ENCODE peak calls at places on chromosomes 3 and 15, in five cellular contexts. One of them, this sample, is unnamed.

GRCh38 chr15:65981837-65982696 is 112.8 kb downstream of the RAB11A start:
- DNase-seq in fibroblast of pulmonary artery: no peak
- DNase-seq in AG04450: no peak
- DNase-seq in fibroblast of mammary gland: no peak
- DNase-seq in transverse colon: peak
- DNase-seq in this sample: no peak

GRCh38 chr3:77412591-77412990 is 372.7 kb downstream of the ROBO2 start:
- DNase-seq in fibroblast of pulmonary artery: no peak
- DNase-seq in AG04450: no peak
- DNase-seq in fibroblast of mammary gland: no peak
- DNase-seq in transverse colon: no peak
- DNase-seq in this sample: no peak

GRCh38 chr3:166663194-166663593 is 716.9 kb downstream of the ZBBX start:
- DNase-seq in fibroblast of pulmonary artery: no peak
- DNase-seq in AG04450: no peak
- DNase-seq in fibroblast of mammary gland: peak
- DNase-seq in transverse colon: no peak
- DNase-seq in this sample: no peak

GRCh38 chr3:188914556-188914955 is 257.2 kb upstream of the TPRG1 start:
- DNase-seq in fibroblast of pulmonary artery: peak
- DNase-seq in AG04450: no peak
- DNase-seq in fibroblast of mammary gland: peak
- DNase-seq in transverse colon: no peak
- DNase-seq in this sample: peak

GRCh38 chr3:108441081-108441507 is 69.3 kb downstream of the MYH15 start:
- DNase-seq in fibroblast of pulmonary artery: no peak
- DNase-seq in AG04450: no peak
- DNase-seq in fibroblast of mammary gland: peak
- DNase-seq in transverse colon: no peak
- DNase-seq in this sample: peak

GRCh38 chr3:106577241-106577640 is 708.4 kb upstream of the CBLB start:
- DNase-seq in fibroblast of pulmonary artery: no peak
- DNase-seq in AG04450: no peak
- DNase-seq in fibroblast of mammary gland: peak
- DNase-seq in transverse colon: no peak
- DNase-seq in this sample: no peak

GRCh38 chr3:127224118-127224517 is 31.2 kb downstream of the PRR23E start:
- DNase-seq in fibroblast of pulmonary artery: no peak
- DNase-seq in AG04450: no peak
- DNase-seq in fibroblast of mammary gland: no peak
- DNase-seq in transverse colon: no peak
- DNase-seq in this sample: no peak

GRCh38 chr15:99732268-99732641 is 982 bp downstream of the LYSMD4 start:
- DNase-seq in fibroblast of pulmonary artery: peak
- DNase-seq in AG04450: no peak
- DNase-seq in fibroblast of mammary gland: peak
- DNase-seq in transverse colon: no peak
- DNase-seq in this sample: peak

GRCh38 chr15:50145451-50145872 is 26.4 kb upstream of the ATP8B4 start:
- DNase-seq in fibroblast of pulmonary artery: peak
- DNase-seq in AG04450: peak
- DNase-seq in fibroblast of mammary gland: peak
- DNase-seq in transverse colon: no peak
- DNase-seq in this sample: peak

GRCh38 chr15:38707802-38708671 is 143.4 kb upstream of the RASGRP1 start:
- DNase-seq in fibroblast of pulmonary artery: peak
- DNase-seq in AG04450: no peak
- DNase-seq in fibroblast of mammary gland: peak
- DNase-seq in transverse colon: peak
- DNase-seq in this sample: peak

GRCh38 chr3:153160451-153161137 is 1.4 kb upstream of the RAP2B start:
- DNase-seq in fibroblast of pulmonary artery: peak
- DNase-seq in AG04450: peak
- DNase-seq in fibroblast of mammary gland: peak
- DNase-seq in transverse colon: peak
- DNase-seq in this sample: peak

GRCh38 chr3:188153949-188154757 is at the start of gene LPP:
- DNase-seq in fibroblast of pulmonary artery: peak
- DNase-seq in AG04450: peak
- DNase-seq in fibroblast of mammary gland: peak
- DNase-seq in transverse colon: peak
- DNase-seq in this sample: peak

GRCh38 chr15:52287114-52287513 is 8.5 kb downstream of the MYO5C start:
- DNase-seq in fibroblast of pulmonary artery: no peak
- DNase-seq in AG04450: no peak
- DNase-seq in fibroblast of mammary gland: no peak
- DNase-seq in transverse colon: peak
- DNase-seq in this sample: no peak

GRCh38 chr3:159855599-159856495 is 132.8 kb upstream of the IL12A start:
- DNase-seq in fibroblast of pulmonary artery: no peak
- DNase-seq in AG04450: no peak
- DNase-seq in fibroblast of mammary gland: peak
- DNase-seq in transverse colon: no peak
- DNase-seq in this sample: no peak

GRCh38 chr15:83978588-83978987 is 257.0 kb upstream of the GOLGA6L4 start:
- DNase-seq in fibroblast of pulmonary artery: no peak
- DNase-seq in AG04450: no peak
- DNase-seq in fibroblast of mammary gland: no peak
- DNase-seq in transverse colon: no peak
- DNase-seq in this sample: no peak

GRCh38 chr3:156594229-156594683 is 39.3 kb upstream of the SSR3 start:
- DNase-seq in fibroblast of pulmonary artery: no peak
- DNase-seq in AG04450: no peak
- DNase-seq in fibroblast of mammary gland: no peak
- DNase-seq in transverse colon: peak
- DNase-seq in this sample: no peak

GRCh38 chr3:29156071-29156715 is 124.7 kb upstream of the RBMS3 start:
- DNase-seq in fibroblast of pulmonary artery: peak
- DNase-seq in AG04450: no peak
- DNase-seq in fibroblast of mammary gland: no peak
- DNase-seq in transverse colon: no peak
- DNase-seq in this sample: peak

GRCh38 chr3:105527538-105527937 is 160.8 kb downstream of the ALCAM start:
- DNase-seq in fibroblast of pulmonary artery: no peak
- DNase-seq in AG04450: no peak
- DNase-seq in fibroblast of mammary gland: no peak
- DNase-seq in transverse colon: no peak
- DNase-seq in this sample: no peak

GRCh38 chr3:77041756-77042155 is 1.9 kb downstream of the ROBO2 start:
- DNase-seq in fibroblast of pulmonary artery: no peak
- DNase-seq in AG04450: no peak
- DNase-seq in fibroblast of mammary gland: no peak
- DNase-seq in transverse colon: no peak
- DNase-seq in this sample: no peak

GRCh38 chr3:15728766-15729165 is 69.0 kb downstream of the ANKRD28 start:
- DNase-seq in fibroblast of pulmonary artery: no peak
- DNase-seq in AG04450: no peak
- DNase-seq in fibroblast of mammary gland: peak
- DNase-seq in transverse colon: no peak
- DNase-seq in this sample: peak

GRCh38 chr3:109396811-109397210 is 59.5 kb upstream of the DPPA4 start:
- DNase-seq in fibroblast of pulmonary artery: no peak
- DNase-seq in AG04450: no peak
- DNase-seq in fibroblast of mammary gland: no peak
- DNase-seq in transverse colon: no peak
- DNase-seq in this sample: no peak

GRCh38 chr3:66037330-66037985 is 1.3 kb downstream of the MAGI1 start:
- DNase-seq in fibroblast of pulmonary artery: peak
- DNase-seq in AG04450: no peak
- DNase-seq in fibroblast of mammary gland: peak
- DNase-seq in transverse colon: peak
- DNase-seq in this sample: peak
- TF ChIP-seq CTCF in fibroblast of pulmonary artery: peak
- TF ChIP-seq CTCF in AG04450: peak
- TF ChIP-seq CTCF in fibroblast of mammary gland: no peak
- TF ChIP-seq CTCF in transverse colon: peak
- TF ChIP-seq CTCF in this sample: peak

DNA sequence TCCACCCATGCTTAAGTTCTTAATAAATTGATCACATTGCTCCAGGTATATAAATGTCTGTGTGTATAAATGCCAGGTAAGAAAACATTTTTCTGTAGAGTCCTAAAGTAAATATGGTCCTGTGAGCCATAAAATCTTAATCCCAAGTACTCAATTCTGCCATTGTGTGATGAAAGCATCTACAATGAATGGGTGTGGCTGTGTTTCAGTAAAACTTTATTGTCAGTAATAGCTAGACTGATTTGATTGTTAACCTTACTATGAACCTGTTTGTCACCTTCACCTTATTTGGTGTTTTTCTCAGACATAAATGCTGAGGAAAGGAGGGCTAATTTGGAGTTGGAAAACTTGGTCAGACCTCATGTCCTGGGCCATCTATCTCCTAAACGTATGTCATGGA is 683.5 kb upstream of the GRM7 start:
- DNase-seq in fibroblast of pulmonary artery: no peak
- DNase-seq in AG04450: no peak
- DNase-seq in fibroblast of mammary gland: no peak
- DNase-seq in transverse colon: no peak
- DNase-seq in this sample: no peak
- H3K4me3 ChIP-seq in fibroblast of pulmonary artery: no peak
- H3K4me3 ChIP-seq in AG04450: no peak
- H3K4me3 ChIP-seq in fibroblast of mammary gland: no peak
- H3K4me3 ChIP-seq in transverse colon: no peak
- H3K4me3 ChIP-seq in this sample: no peak

DNA sequence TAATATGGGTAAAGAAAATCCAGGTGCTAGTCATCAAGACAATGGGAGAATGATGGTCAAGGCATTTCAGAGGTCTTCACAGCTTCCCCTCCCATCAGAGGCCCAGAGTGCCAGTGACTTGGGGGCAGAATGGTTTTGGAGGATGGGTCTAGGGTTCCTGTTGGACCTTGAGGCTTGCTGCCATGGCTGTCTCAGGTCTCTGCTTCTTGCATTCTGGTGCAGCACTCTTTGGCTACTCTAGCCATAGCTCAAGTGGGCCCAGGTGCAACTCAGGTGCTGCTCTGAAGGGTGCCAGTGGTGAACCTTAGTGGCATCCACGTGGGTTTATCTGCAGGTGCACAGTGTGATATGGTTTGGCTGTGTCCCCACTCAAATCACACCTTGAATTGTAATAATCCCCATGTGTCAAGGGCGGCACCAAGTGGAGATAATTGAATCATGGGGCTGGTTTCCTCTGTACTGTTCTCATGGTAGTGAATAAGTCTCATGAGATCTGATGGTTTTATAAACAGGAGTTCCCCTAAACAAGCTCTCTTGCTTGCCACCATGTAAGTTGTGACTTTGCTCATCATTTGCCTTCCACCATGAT is 48.5 kb upstream of the PEX5L start:
- DNase-seq in fibroblast of pulmonary artery: no peak
- DNase-seq in AG04450: no peak
- DNase-seq in fibroblast of mammary gland: no peak
- DNase-seq in transverse colon: no peak
- DNase-seq in this sample: no peak
- TF ChIP-seq CTCF in fibroblast of pulmonary artery: no peak
- TF ChIP-seq CTCF in AG04450: no peak
- TF ChIP-seq CTCF in fibroblast of mammary gland: no peak
- TF ChIP-seq CTCF in transverse colon: no peak
- TF ChIP-seq CTCF in this sample: no peak

DNA sequence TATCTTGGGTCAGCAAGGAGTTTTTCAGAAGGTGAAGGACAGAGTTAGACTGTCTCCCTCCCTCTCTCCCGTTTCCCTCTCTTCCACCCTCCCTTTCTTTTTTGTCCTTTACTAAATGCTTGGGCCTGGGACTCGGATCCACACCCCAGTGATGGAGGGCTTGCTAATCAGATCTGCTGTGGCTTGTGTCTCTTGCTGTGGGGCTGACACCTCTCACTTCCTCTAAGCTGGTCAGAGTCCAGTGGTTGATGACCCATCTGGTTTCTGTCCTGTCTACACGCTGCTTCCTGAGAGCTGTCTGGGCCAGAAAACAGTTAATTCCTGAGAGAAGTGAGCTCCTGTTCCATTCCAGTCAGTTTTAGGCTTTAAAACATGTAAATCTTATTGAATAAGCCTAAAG is 849 bp downstream of the TRAK1 start:
- DNase-seq in fibroblast of pulmonary artery: no peak
- DNase-seq in AG04450: no peak
- DNase-seq in fibroblast of mammary gland: no peak
- DNase-seq in transverse colon: no peak
- DNase-seq in this sample: no peak
- H3K4me3 ChIP-seq in fibroblast of pulmonary artery: no peak
- H3K4me3 ChIP-seq in AG04450: no peak
- H3K4me3 ChIP-seq in fibroblast of mammary gland: no peak
- H3K4me3 ChIP-seq in transverse colon: no peak
- H3K4me3 ChIP-seq in this sample: no peak

DNA sequence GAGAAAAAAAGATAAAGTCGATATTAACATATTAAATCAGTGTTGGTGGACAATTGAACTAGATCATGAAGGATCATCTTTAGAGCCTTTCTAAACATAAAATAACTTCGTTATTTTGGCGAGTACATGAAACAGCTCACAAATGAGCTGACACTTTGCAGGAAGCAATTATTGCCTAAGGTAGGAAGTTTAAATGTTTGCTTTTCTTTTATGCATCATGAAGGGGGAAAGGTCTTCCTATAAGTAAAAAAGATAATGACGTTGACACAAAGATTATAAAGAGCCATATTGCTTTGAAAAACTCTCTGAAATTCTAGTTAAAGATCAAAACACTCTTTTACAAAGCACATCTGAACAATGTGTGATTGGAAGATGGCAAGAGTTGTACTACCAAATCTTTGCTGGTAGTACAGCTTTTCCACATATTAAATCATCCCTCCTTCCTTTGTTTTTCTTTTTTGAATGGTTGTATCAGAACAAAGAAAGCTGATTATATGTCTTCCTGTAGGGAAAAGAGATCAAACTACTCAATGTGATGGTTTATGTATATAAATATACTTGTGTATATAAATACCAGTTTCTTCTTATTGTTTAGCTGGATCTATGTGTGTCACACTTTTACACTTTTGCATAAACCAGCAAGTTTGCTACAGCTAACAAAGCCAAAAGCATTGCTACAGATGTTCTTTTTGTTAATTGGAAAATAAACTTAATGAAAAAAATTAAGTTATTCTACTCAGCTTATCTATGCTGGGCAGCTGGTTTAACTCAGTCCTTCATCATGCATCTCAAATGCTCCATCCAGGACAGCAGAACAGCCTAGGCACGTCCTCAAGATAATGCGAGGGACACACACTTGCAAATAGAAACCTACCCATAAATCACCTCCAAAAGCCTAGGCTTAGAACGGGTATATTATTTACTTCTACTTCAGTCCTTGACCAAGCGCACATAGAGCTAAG is 850.8 kb upstream of the ROBO1 start:
- DNase-seq in fibroblast of pulmonary artery: no peak
- DNase-seq in AG04450: no peak
- DNase-seq in fibroblast of mammary gland: no peak
- DNase-seq in transverse colon: no peak
- DNase-seq in this sample: no peak
- TF ChIP-seq CTCF in fibroblast of pulmonary artery: no peak
- TF ChIP-seq CTCF in AG04450: no peak
- TF ChIP-seq CTCF in fibroblast of mammary gland: no peak
- TF ChIP-seq CTCF in transverse colon: no peak
- TF ChIP-seq CTCF in this sample: no peak